ENCODE peak calls at places on chromosomes 12 and 14, in six cellular contexts. One of them, this sample, is unnamed.

GRCh38 chr12:119055977-119056376 is 74.6 kb downstream of the SRRM4 start:
- DNase-seq in GM12865: no peak
- DNase-seq in heart right ventricle: no peak
- DNase-seq in sigmoid colon: no peak
- DNase-seq in activated naive CD8-positive, alpha-beta T cell treated with anti-CD3 and anti-CD28 coated beads, Interleukin-2, amount 50 U/mL, for 24 hours: no peak
- DNase-seq in HEK293T: no peak
- DNase-seq in this sample: no peak

GRCh38 chr12:103457471-103457870 is 38.3 kb downstream of the C12orf42 start:
- DNase-seq in GM12865: no peak
- DNase-seq in heart right ventricle: no peak
- DNase-seq in sigmoid colon: no peak
- DNase-seq in activated naive CD8-positive, alpha-beta T cell treated with anti-CD3 and anti-CD28 coated beads, Interleukin-2, amount 50 U/mL, for 24 hours: no peak
- DNase-seq in HEK293T: no peak
- DNase-seq in this sample: no peak

GRCh38 chr14:70882771-70883492 is 24.3 kb upstream of the PCNX1 start:
- DNase-seq in GM12865: no peak
- DNase-seq in heart right ventricle: peak
- DNase-seq in sigmoid colon: no peak
- DNase-seq in activated naive CD8-positive, alpha-beta T cell treated with anti-CD3 and anti-CD28 coated beads, Interleukin-2, amount 50 U/mL, for 24 hours: no peak
- DNase-seq in HEK293T: no peak
- DNase-seq in this sample: no peak

GRCh38 chr12:102682698-102683289 is 202.4 kb upstream of the IGF1 start:
- DNase-seq in GM12865: no peak
- DNase-seq in heart right ventricle: no peak
- DNase-seq in sigmoid colon: no peak
- DNase-seq in activated naive CD8-positive, alpha-beta T cell treated with anti-CD3 and anti-CD28 coated beads, Interleukin-2, amount 50 U/mL, for 24 hours: no peak
- DNase-seq in HEK293T: no peak
- DNase-seq in this sample: no peak

GRCh38 chr14:96653597-96653996 is 143.6 kb upstream of the VRK1 start:
- DNase-seq in GM12865: no peak
- DNase-seq in heart right ventricle: no peak
- DNase-seq in sigmoid colon: no peak
- DNase-seq in activated naive CD8-positive, alpha-beta T cell treated with anti-CD3 and anti-CD28 coated beads, Interleukin-2, amount 50 U/mL, for 24 hours: no peak
- DNase-seq in HEK293T: no peak
- DNase-seq in this sample: no peak

GRCh38 chr12:122125452-122126341 is 47.1 kb downstream of the MLXIP start:
- DNase-seq in GM12865: no peak
- DNase-seq in heart right ventricle: no peak
- DNase-seq in sigmoid colon: peak
- DNase-seq in activated naive CD8-positive, alpha-beta T cell treated with anti-CD3 and anti-CD28 coated beads, Interleukin-2, amount 50 U/mL, for 24 hours: no peak
- DNase-seq in HEK293T: no peak
- DNase-seq in this sample: no peak

GRCh38 chr12:47184813-47185212 is 105.1 kb upstream of the AMIGO2 start:
- DNase-seq in GM12865: no peak
- DNase-seq in heart right ventricle: no peak
- DNase-seq in sigmoid colon: no peak
- DNase-seq in activated naive CD8-positive, alpha-beta T cell treated with anti-CD3 and anti-CD28 coated beads, Interleukin-2, amount 50 U/mL, for 24 hours: no peak
- DNase-seq in HEK293T: no peak
- DNase-seq in this sample: no peak

GRCh38 chr12:6333029-6333428 is 8.8 kb downstream of the TNFRSF1A start:
- DNase-seq in GM12865: no peak
- DNase-seq in heart right ventricle: no peak
- DNase-seq in sigmoid colon: no peak
- DNase-seq in activated naive CD8-positive, alpha-beta T cell treated with anti-CD3 and anti-CD28 coated beads, Interleukin-2, amount 50 U/mL, for 24 hours: peak
- DNase-seq in HEK293T: no peak
- DNase-seq in this sample: no peak

GRCh38 chr12:26971963-26972362 is 33.7 kb downstream of the FGFR1OP2 start:
- DNase-seq in GM12865: peak
- DNase-seq in heart right ventricle: no peak
- DNase-seq in sigmoid colon: no peak
- DNase-seq in activated naive CD8-positive, alpha-beta T cell treated with anti-CD3 and anti-CD28 coated beads, Interleukin-2, amount 50 U/mL, for 24 hours: peak
- DNase-seq in HEK293T: no peak
- DNase-seq in this sample: peak

GRCh38 chr14:93045965-93046695 is 69.6 kb downstream of the ITPK1 start:
- DNase-seq in GM12865: no peak
- DNase-seq in heart right ventricle: no peak
- DNase-seq in sigmoid colon: no peak
- DNase-seq in activated naive CD8-positive, alpha-beta T cell treated with anti-CD3 and anti-CD28 coated beads, Interleukin-2, amount 50 U/mL, for 24 hours: no peak
- DNase-seq in HEK293T: no peak
- DNase-seq in this sample: no peak

GRCh38 chr12:29921307-29921706 is 137.6 kb upstream of the TMTC1 start:
- DNase-seq in GM12865: no peak
- DNase-seq in heart right ventricle: no peak
- DNase-seq in sigmoid colon: no peak
- DNase-seq in activated naive CD8-positive, alpha-beta T cell treated with anti-CD3 and anti-CD28 coated beads, Interleukin-2, amount 50 U/mL, for 24 hours: no peak
- DNase-seq in HEK293T: no peak
- DNase-seq in this sample: no peak

GRCh38 chr12:107607464-107608392 is 77.9 kb upstream of the PWP1 start:
- DNase-seq in GM12865: peak
- DNase-seq in heart right ventricle: peak
- DNase-seq in sigmoid colon: peak
- DNase-seq in activated naive CD8-positive, alpha-beta T cell treated with anti-CD3 and anti-CD28 coated beads, Interleukin-2, amount 50 U/mL, for 24 hours: peak
- DNase-seq in HEK293T: peak
- DNase-seq in this sample: peak

GRCh38 chr12:89134213-89134770 is 218.0 kb downstream of the DUSP6 start:
- DNase-seq in GM12865: no peak
- DNase-seq in heart right ventricle: no peak
- DNase-seq in sigmoid colon: no peak
- DNase-seq in activated naive CD8-positive, alpha-beta T cell treated with anti-CD3 and anti-CD28 coated beads, Interleukin-2, amount 50 U/mL, for 24 hours: no peak
- DNase-seq in HEK293T: no peak
- DNase-seq in this sample: no peak

GRCh38 chr12:66633676-66634075 is 45.2 kb downstream of the GRIP1 start:
- DNase-seq in GM12865: no peak
- DNase-seq in heart right ventricle: no peak
- DNase-seq in sigmoid colon: no peak
- DNase-seq in activated naive CD8-positive, alpha-beta T cell treated with anti-CD3 and anti-CD28 coated beads, Interleukin-2, amount 50 U/mL, for 24 hours: no peak
- DNase-seq in HEK293T: no peak
- DNase-seq in this sample: no peak

GRCh38 chr12:63151898-63152700 is 1.1 kb upstream of the AVPR1A start:
- DNase-seq in GM12865: peak
- DNase-seq in heart right ventricle: peak
- DNase-seq in sigmoid colon: no peak
- DNase-seq in activated naive CD8-positive, alpha-beta T cell treated with anti-CD3 and anti-CD28 coated beads, Interleukin-2, amount 50 U/mL, for 24 hours: peak
- DNase-seq in HEK293T: peak
- DNase-seq in this sample: peak

GRCh38 chr14:22071001-22071400 is 397.4 kb upstream of the OR4E1 start:
- DNase-seq in GM12865: peak
- DNase-seq in heart right ventricle: no peak
- DNase-seq in sigmoid colon: no peak
- DNase-seq in activated naive CD8-positive, alpha-beta T cell treated with anti-CD3 and anti-CD28 coated beads, Interleukin-2, amount 50 U/mL, for 24 hours: peak
- DNase-seq in HEK293T: no peak
- DNase-seq in this sample: peak

GRCh38 chr14:61643546-61643945 is 51.8 kb upstream of the HIF1A start:
- DNase-seq in GM12865: no peak
- DNase-seq in heart right ventricle: no peak
- DNase-seq in sigmoid colon: no peak
- DNase-seq in activated naive CD8-positive, alpha-beta T cell treated with anti-CD3 and anti-CD28 coated beads, Interleukin-2, amount 50 U/mL, for 24 hours: no peak
- DNase-seq in HEK293T: no peak
- DNase-seq in this sample: no peak

GRCh38 chr12:953776-954175 is 4.3 kb upstream of the RAD52 start:
- DNase-seq in GM12865: no peak
- DNase-seq in heart right ventricle: no peak
- DNase-seq in sigmoid colon: no peak
- DNase-seq in activated naive CD8-positive, alpha-beta T cell treated with anti-CD3 and anti-CD28 coated beads, Interleukin-2, amount 50 U/mL, for 24 hours: no peak
- DNase-seq in HEK293T: no peak
- DNase-seq in this sample: no peak

GRCh38 chr12:95919110-95919509 is 23.3 kb downstream of the CCDC38 start:
- DNase-seq in GM12865: no peak
- DNase-seq in heart right ventricle: no peak
- DNase-seq in sigmoid colon: no peak
- DNase-seq in activated naive CD8-positive, alpha-beta T cell treated with anti-CD3 and anti-CD28 coated beads, Interleukin-2, amount 50 U/mL, for 24 hours: no peak
- DNase-seq in HEK293T: no peak
- DNase-seq in this sample: no peak

GRCh38 chr14:78227466-78228077 is 57.4 kb downstream of the NRXN3 start:
- DNase-seq in GM12865: no peak
- DNase-seq in heart right ventricle: no peak
- DNase-seq in sigmoid colon: no peak
- DNase-seq in activated naive CD8-positive, alpha-beta T cell treated with anti-CD3 and anti-CD28 coated beads, Interleukin-2, amount 50 U/mL, for 24 hours: no peak
- DNase-seq in HEK293T: no peak
- DNase-seq in this sample: no peak

GRCh38 chr14:36717363-36717762 is 55.7 kb downstream of the PAX9 start:
- DNase-seq in GM12865: no peak
- DNase-seq in heart right ventricle: no peak
- DNase-seq in sigmoid colon: no peak
- DNase-seq in activated naive CD8-positive, alpha-beta T cell treated with anti-CD3 and anti-CD28 coated beads, Interleukin-2, amount 50 U/mL, for 24 hours: no peak
- DNase-seq in HEK293T: no peak
- DNase-seq in this sample: no peak

GRCh38 chr14:26276757-26277156 is 321.1 kb downstream of the NOVA1 start:
- DNase-seq in GM12865: no peak
- DNase-seq in heart right ventricle: no peak
- DNase-seq in sigmoid colon: no peak
- DNase-seq in activated naive CD8-positive, alpha-beta T cell treated with anti-CD3 and anti-CD28 coated beads, Interleukin-2, amount 50 U/mL, for 24 hours: no peak
- DNase-seq in HEK293T: peak
- DNase-seq in this sample: no peak

GRCh38 chr12:84694111-84694510 is 218.5 kb downstream of the SLC6A15 start:
- DNase-seq in GM12865: no peak
- DNase-seq in heart right ventricle: no peak
- DNase-seq in sigmoid colon: no peak
- DNase-seq in activated naive CD8-positive, alpha-beta T cell treated with anti-CD3 and anti-CD28 coated beads, Interleukin-2, amount 50 U/mL, for 24 hours: no peak
- DNase-seq in HEK293T: no peak
- DNase-seq in this sample: no peak

GRCh38 chr12:92472198-92472597 is 230.6 kb upstream of the PLEKHG7 start:
- DNase-seq in GM12865: no peak
- DNase-seq in heart right ventricle: no peak
- DNase-seq in sigmoid colon: no peak
- DNase-seq in activated naive CD8-positive, alpha-beta T cell treated with anti-CD3 and anti-CD28 coated beads, Interleukin-2, amount 50 U/mL, for 24 hours: no peak
- DNase-seq in HEK293T: no peak
- DNase-seq in this sample: no peak

GRCh38 chr12:77847060-77847541 is 16.4 kb downstream of the NAV3 start:
- DNase-seq in GM12865: peak
- DNase-seq in heart right ventricle: no peak
- DNase-seq in sigmoid colon: no peak
- DNase-seq in activated naive CD8-positive, alpha-beta T cell treated with anti-CD3 and anti-CD28 coated beads, Interleukin-2, amount 50 U/mL, for 24 hours: no peak
- DNase-seq in HEK293T: no peak
- DNase-seq in this sample: peak

GRCh38 chr12:3035171-3035570 is 42.0 kb upstream of the TSPAN9 start:
- DNase-seq in GM12865: no peak
- DNase-seq in heart right ventricle: no peak
- DNase-seq in sigmoid colon: no peak
- DNase-seq in activated naive CD8-positive, alpha-beta T cell treated with anti-CD3 and anti-CD28 coated beads, Interleukin-2, amount 50 U/mL, for 24 hours: no peak
- DNase-seq in HEK293T: no peak
- DNase-seq in this sample: no peak

GRCh38 chr12:104653730-104654328 is 197.1 kb downstream of the CHST11 start:
- DNase-seq in GM12865: peak
- DNase-seq in heart right ventricle: no peak
- DNase-seq in sigmoid colon: no peak
- DNase-seq in activated naive CD8-positive, alpha-beta T cell treated with anti-CD3 and anti-CD28 coated beads, Interleukin-2, amount 50 U/mL, for 24 hours: no peak
- DNase-seq in HEK293T: peak
- DNase-seq in this sample: no peak

GRCh38 chr12:107660230-107660629 is 25.4 kb upstream of the PWP1 start:
- DNase-seq in GM12865: no peak
- DNase-seq in heart right ventricle: no peak
- DNase-seq in sigmoid colon: no peak
- DNase-seq in activated naive CD8-positive, alpha-beta T cell treated with anti-CD3 and anti-CD28 coated beads, Interleukin-2, amount 50 U/mL, for 24 hours: no peak
- DNase-seq in HEK293T: no peak
- DNase-seq in this sample: no peak

GRCh38 chr14:32567543-32568384 is 238.7 kb downstream of the AKAP6 start:
- DNase-seq in GM12865: no peak
- DNase-seq in heart right ventricle: no peak
- DNase-seq in sigmoid colon: no peak
- DNase-seq in activated naive CD8-positive, alpha-beta T cell treated with anti-CD3 and anti-CD28 coated beads, Interleukin-2, amount 50 U/mL, for 24 hours: no peak
- DNase-seq in HEK293T: no peak
- DNase-seq in this sample: no peak